ENCODE peak calls at places on chromosome 17, in six cellular contexts. H is D341Med; D is psoas muscle; A is endothelial cell; T is effector memory CD8-positive, alpha-beta T cell; F is NCI-H1105. N is an unnamed sample.

GRCh38 chr17:7466318-7466643 is 13.2 kb downstream of the ZBTB4 start:
- DNase-seq in H (no peak), D (no peak), A (no peak), T (no peak), F (no peak), N (no peak)

GRCh38 chr17:81167638-81168037 is 1.6 kb upstream of the AATK start:
- DNase-seq in H (no peak), D (no peak), A (no peak), T (no peak), F (no peak), N (no peak)

GRCh38 chr17:8288336-8289102 is at the start of gene RANGRF:
- DNase-seq in H (peak), D (peak), A (peak), T (peak), F (peak), N (peak)

GRCh38 chr17:78774956-78775571 is 7.0 kb downstream of the CYTH1 start:
- DNase-seq in H (no peak), D (no peak), A (no peak), T (peak), F (no peak), N (no peak)

GRCh38 chr17:44708401-44709263 is at the start of gene DBF4B:
- DNase-seq in H (peak), D (peak), A (peak), T (peak), F (peak), N (peak)

GRCh38 chr17:66240630-66241029 is 11.4 kb upstream of the APOH start:
- DNase-seq in H (no peak), D (no peak), A (no peak), T (no peak), F (no peak), N (peak)

GRCh38 chr17:546456-546855 is 168.2 kb downstream of the VPS53 start:
- DNase-seq in H (no peak), D (no peak), A (no peak), T (no peak), F (no peak), N (no peak)

GRCh38 chr17:69060835-69061234 is at the start of gene ABCA9:
- DNase-seq in H (no peak), D (no peak), A (no peak), T (no peak), F (no peak), N (no peak)

GRCh38 chr17:63446981-63447687 is 1.0 kb upstream of the CYB561 start:
- DNase-seq in H (peak), D (no peak), A (peak), T (peak), F (no peak), N (no peak)

GRCh38 chr17:2266045-2266864 is 37.3 kb downstream of the SMG6 start:
- DNase-seq in H (no peak), D (no peak), A (no peak), T (peak), F (no peak), N (no peak)

GRCh38 chr17:45302649-45303173 is 14.1 kb downstream of the MAP3K14 start:
- DNase-seq in H (no peak), D (no peak), A (no peak), T (no peak), F (no peak), N (no peak)

GRCh38 chr17:6752068-6752909 is 3.6 kb upstream of the XAF1 start:
- DNase-seq in H (no peak), D (peak), A (no peak), T (no peak), F (no peak), N (peak)

GRCh38 chr17:62630365-62631085 is 3.1 kb downstream of the MRC2 start:
- DNase-seq in H (no peak), D (no peak), A (no peak), T (no peak), F (no peak), N (no peak)

GRCh38 chr17:6994666-6995246 is 1.1 kb upstream of the ALOX12 start:
- DNase-seq in H (no peak), D (no peak), A (no peak), T (no peak), F (no peak), N (no peak)

GRCh38 chr17:10737168-10737622 is 7.4 kb upstream of the TMEM220 start:
- DNase-seq in H (peak), D (peak), A (peak), T (no peak), F (peak), N (no peak)

GRCh38 chr17:63740464-63741181 is 976 bp downstream of the STRADA start:
- DNase-seq in H (no peak), D (no peak), A (no peak), T (no peak), F (no peak), N (no peak)

GRCh38 chr17:3852561-3852960 is 6.5 kb upstream of the NCBP3 start:
- DNase-seq in H (no peak), D (no peak), A (no peak), T (no peak), F (no peak), N (no peak)

GRCh38 chr17:78082988-78083387 is 45.6 kb downstream of the TMC6 start:
- DNase-seq in H (no peak), D (no peak), A (no peak), T (no peak), F (peak), N (no peak)

GRCh38 chr17:50603340-50603739 is 31.3 kb upstream of the ABCC3 start:
- DNase-seq in H (peak), D (no peak), A (peak), T (no peak), F (peak), N (no peak)

GRCh38 chr17:32342603-32343325 is 791 bp upstream of the C17orf75 start:
- DNase-seq in H (no peak), D (no peak), A (no peak), T (no peak), F (no peak), N (no peak)

GRCh38 chr17:57284583-57284982 is 28.3 kb downstream of the MSI2 start:
- DNase-seq in H (no peak), D (no peak), A (no peak), T (no peak), F (no peak), N (no peak)

GRCh38 chr17:32486091-32486700 is 597 bp upstream of the CDK5R1 start:
- DNase-seq in H (peak), D (peak), A (peak), T (peak), F (peak), N (no peak)

N was measured in HFF-Myc.